ENCODE peak calls at places on chromosomes 2 and 18, in eight cellular contexts. K is astrocyte of the cerebellum; H is kidney; N is thoracic aorta; R is H1; Q is brain microvascular endothelial cell; X is CD8-positive, alpha-beta T cell; D is HFFc6. Z is an unnamed sample.

GRCh38 chr2:16496426-16497388 is 168.9 kb downstream of the CYRIA start:
- DNase-seq in D (no peak), R (no peak), N (no peak), X (no peak), K (no peak), Q (no peak), H (no peak), Z (no peak)

GRCh38 chr18:12679183-12679786 is 21.4 kb upstream of the SPIRE1 start:
- DNase-seq in R (no peak), D (no peak), K (no peak), H (peak), Q (peak), X (no peak), N (no peak), Z (no peak)

GRCh38 chr2:137799599-137799998 is 164.7 kb upstream of the HNMT start:
- DNase-seq in K (no peak), H (no peak), D (no peak), X (no peak), R (no peak), N (no peak), Q (no peak), Z (no peak)

GRCh38 chr2:118224144-118224887 is 136.0 kb downstream of the INSIG2 start:
- DNase-seq in H (peak), R (no peak), Q (no peak), N (no peak), D (no peak), K (no peak), X (peak), Z (no peak)

GRCh38 chr2:42828487-42829416 is 36.4 kb upstream of the HAAO start:
- DNase-seq in D (peak), K (no peak), N (no peak), H (peak), R (peak), X (peak), Q (peak), Z (peak)

GRCh38 chr2:236531991-236532390 is 37.6 kb upstream of the ACKR3 start:
- DNase-seq in K (no peak), R (no peak), N (no peak), X (no peak), Q (no peak), H (no peak), D (no peak), Z (no peak)

GRCh38 chr2:122864728-122865127 is 1109.3 kb downstream of the TSN start:
- DNase-seq in D (no peak), H (no peak), N (no peak), K (no peak), X (no peak), Q (no peak), R (no peak), Z (no peak)

GRCh38 chr2:110713508-110714362 is 18.6 kb upstream of the ACOXL start:
- DNase-seq in H (no peak), D (no peak), Q (no peak), X (no peak), K (no peak), R (no peak), N (no peak), Z (no peak)

GRCh38 chr2:128105072-128105471 is 14.1 kb downstream of the UGGT1 start:
- DNase-seq in N (no peak), R (no peak), H (no peak), Q (no peak), K (no peak), D (no peak), X (no peak), Z (no peak)

GRCh38 chr2:64751286-64752260 is 97.9 kb upstream of the SERTAD2 start:
- DNase-seq in H (peak), K (no peak), R (no peak), X (no peak), D (peak), N (peak), Q (peak), Z (no peak)
- TF ChIP-seq CTCF in H (peak), K (peak), R (no peak), X (peak), D (peak), N (peak), Q (peak), Z (peak)

GRCh38 chr2:19542796-19543195 is 184.4 kb upstream of the OSR1 start:
- DNase-seq in K (no peak), Q (no peak), R (no peak), N (no peak), H (no peak), X (no peak), D (no peak), Z (no peak)

GRCh38 chr2:19544020-19544383 is 185.6 kb upstream of the OSR1 start:
- DNase-seq in K (no peak), N (no peak), Q (no peak), D (no peak), R (no peak), X (no peak), H (no peak), Z (no peak)

GRCh38 chr2:19543271-19544019 is 185.0 kb upstream of the OSR1 start:
- DNase-seq in K (no peak), D (no peak), R (no peak), X (no peak), N (no peak), H (no peak), Q (no peak), Z (no peak)

GRCh38 chr2:19540739-19541503 is 182.5 kb upstream of the OSR1 start:
- DNase-seq in R (no peak), X (no peak), K (peak), Q (peak), D (peak), N (no peak), H (no peak), Z (no peak)

DNA sequence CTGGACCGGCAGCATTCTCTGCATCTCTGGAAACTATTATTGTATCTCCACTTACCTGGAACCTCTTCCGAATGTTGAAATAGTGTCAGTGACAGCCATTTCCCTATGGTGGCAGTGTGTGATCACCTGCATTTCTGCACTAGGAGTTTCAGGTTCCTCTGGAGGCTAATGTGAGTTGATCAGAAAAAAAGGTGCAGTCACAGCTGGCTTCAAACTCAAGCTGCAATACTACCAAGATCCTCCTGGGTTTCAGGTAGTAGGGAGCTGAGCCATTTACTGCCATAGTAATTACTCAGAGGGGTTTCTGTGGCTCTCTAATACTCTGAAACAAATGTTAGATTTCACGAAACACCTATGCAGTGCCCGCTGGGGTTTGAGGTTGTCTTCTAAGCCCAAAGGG is 183.5 kb upstream of the OSR1 start:
- DNase-seq in R (no peak), K (no peak), X (no peak), Q (no peak), H (no peak), N (no peak), D (no peak), Z (no peak)
- TF ChIP-seq CTCF in R (no peak), K (no peak), X (no peak), Q (peak), H (no peak), N (no peak), D (peak), Z (peak)

GRCh38 chr2:64595397-64596160 is 58.1 kb downstream of the SERTAD2 start:
- DNase-seq in H (no peak), Q (no peak), N (no peak), K (peak), X (no peak), R (no peak), D (peak), Z (no peak)
- TF ChIP-seq CTCF in H (no peak), Q (peak), N (no peak), K (peak), X (no peak), R (no peak), D (peak), Z (peak)

GRCh38 chr2:185471441-185471840 is 267.2 kb upstream of the FSIP2 start:
- DNase-seq in H (no peak), D (no peak), X (no peak), K (no peak), Q (no peak), N (no peak), R (no peak), Z (no peak)

GRCh38 chr2:185477452-185477851 is 261.2 kb upstream of the FSIP2 start:
- DNase-seq in Q (no peak), H (no peak), N (no peak), D (no peak), K (no peak), X (no peak), R (no peak), Z (no peak)

GRCh38 chr2:185472574-185472973 is 266.0 kb upstream of the FSIP2 start:
- DNase-seq in D (no peak), Q (no peak), H (no peak), X (no peak), R (no peak), N (no peak), K (no peak), Z (no peak)

GRCh38 chr2:185473838-185474237 is 264.8 kb upstream of the FSIP2 start:
- DNase-seq in X (no peak), K (no peak), N (no peak), D (no peak), R (no peak), Q (no peak), H (no peak), Z (no peak)

DNA sequence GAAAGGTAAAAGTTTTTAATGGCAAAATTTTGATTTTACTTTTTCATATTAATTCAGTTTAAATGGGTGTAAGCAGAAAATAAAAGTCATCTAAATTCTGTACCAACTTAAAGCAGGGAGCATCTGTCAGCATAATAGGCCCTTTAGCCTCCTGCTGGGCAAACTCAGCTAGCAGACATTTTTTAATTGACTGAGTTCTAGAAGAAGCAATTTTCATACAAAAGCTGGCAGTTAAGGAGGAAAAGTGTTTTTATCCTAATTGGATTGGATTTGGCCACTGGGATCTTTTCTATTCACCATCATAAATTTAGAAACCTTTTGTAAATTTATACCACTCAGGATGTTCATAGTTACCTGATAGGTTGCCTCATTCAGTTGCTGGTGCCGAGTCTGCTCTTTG is 262.7 kb upstream of the FSIP2 start:
- DNase-seq in D (no peak), Q (no peak), N (no peak), K (no peak), X (no peak), R (no peak), H (no peak), Z (no peak)
- TF ChIP-seq CTCF in D (no peak), Q (peak), N (no peak), K (peak), X (no peak), R (no peak), H (no peak), Z (peak)

GRCh38 chr2:38228753-38229152 is 148.3 kb downstream of the ATL2 start:
- DNase-seq in Q (no peak), H (no peak), K (no peak), D (no peak), R (no peak), X (no peak), N (no peak), Z (no peak)

GRCh38 chr2:38232454-38232853 is 144.6 kb downstream of the ATL2 start:
- DNase-seq in N (no peak), R (no peak), D (no peak), K (no peak), X (no peak), Q (no peak), H (no peak), Z (no peak)

GRCh38 chr2:38237311-38237710 is 139.8 kb downstream of the ATL2 start:
- DNase-seq in K (no peak), N (no peak), X (no peak), D (no peak), Q (no peak), R (no peak), H (no peak), Z (no peak)

GRCh38 chr2:38230756-38231155 is 146.3 kb downstream of the ATL2 start:
- DNase-seq in D (no peak), N (no peak), X (no peak), Q (no peak), H (no peak), K (no peak), R (no peak), Z (no peak)

GRCh38 chr2:38233231-38233983 is 143.7 kb downstream of the ATL2 start:
- DNase-seq in K (peak), D (peak), R (no peak), Q (peak), X (no peak), H (no peak), N (peak), Z (no peak)
- TF ChIP-seq CTCF in K (peak), D (no peak), R (no peak), Q (peak), X (no peak), H (no peak), N (no peak), Z (no peak)

DNA sequence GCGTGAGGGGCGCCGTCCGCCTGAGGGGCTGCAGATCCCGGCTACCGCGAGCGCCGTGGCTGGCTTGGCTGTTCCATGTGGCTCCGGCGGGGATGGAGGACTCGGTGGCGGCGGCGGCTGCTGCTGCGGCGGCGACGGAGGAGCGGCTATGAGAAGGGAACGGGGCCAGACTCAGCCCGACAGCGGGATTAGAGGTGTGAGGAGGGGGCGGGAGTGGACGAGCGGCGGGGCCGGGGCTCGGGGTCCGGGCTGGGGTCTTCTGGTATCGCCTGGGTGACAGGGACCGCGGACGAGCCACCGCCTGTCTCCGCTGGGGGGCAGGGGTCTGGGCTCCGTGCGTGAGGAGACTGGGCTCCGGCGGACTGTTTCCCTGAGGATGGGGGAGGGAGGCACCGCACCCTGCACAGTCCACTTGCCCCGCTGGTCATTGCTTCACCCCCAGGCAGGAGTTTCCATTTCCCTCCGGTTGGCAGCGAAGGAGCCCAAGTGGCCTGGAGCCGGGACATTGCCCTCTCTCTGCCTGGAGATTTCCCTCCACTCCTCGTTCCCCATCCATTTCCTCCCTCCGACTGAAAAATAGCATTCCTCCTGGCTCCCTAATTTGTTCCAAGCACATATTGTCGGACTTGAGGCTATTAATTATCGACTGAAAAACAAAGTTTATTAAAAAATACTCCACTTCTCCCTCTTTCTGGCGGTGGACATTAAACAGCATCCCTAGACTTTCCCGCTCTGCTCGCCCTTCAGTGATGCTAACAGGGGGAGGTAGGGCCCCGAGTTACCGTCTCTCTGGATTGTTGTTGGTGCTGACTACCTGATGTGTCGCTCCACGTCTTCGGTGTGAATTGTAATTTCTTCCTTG is 577 bp downstream of the EHBP1 start:
- DNase-seq in R (no peak), N (peak), Q (peak), H (no peak), X (no peak), D (peak), K (no peak), Z (peak)
- TF ChIP-seq CTCF in R (peak), N (peak), Q (peak), H (peak), X (peak), D (peak), K (no peak), Z (peak)

GRCh38 chr2:99085400-99085799 is 56.1 kb upstream of the C2orf15 start:
- DNase-seq in D (no peak), N (no peak), K (no peak), R (no peak), X (no peak), H (no peak), Q (no peak), Z (no peak)
- TF ChIP-seq CTCF in D (peak), N (no peak), K (peak), R (peak), X (peak), H (peak), Q (peak), Z (peak)